ENCODE peak calls at places on chromosomes 2 and 18, in nine cellular contexts. S, O, R, M, J, Z, D, A and W are unnamed samples.

GRCh38 chr18:4636957-4637356 is 181.8 kb upstream of the DLGAP1 start:
- DNase-seq in S (no peak), O (no peak), R (no peak), M (no peak), J (no peak), Z (no peak), D (no peak), A (no peak), W (no peak)

GRCh38 chr2:26485725-26486418 is 7.9 kb upstream of the OTOF start:
- DNase-seq in S (no peak), O (no peak), R (no peak), M (no peak), J (no peak), Z (no peak), D (no peak), A (no peak), W (no peak)

GRCh38 chr2:173001664-173002604 is 73.7 kb upstream of the MAP3K20 start:
- DNase-seq in S (peak), O (no peak), R (no peak), M (no peak), J (no peak), Z (no peak), D (no peak), A (no peak), W (no peak)

GRCh38 chr2:62505109-62505508 is 886 bp downstream of the TMEM17 start:
- DNase-seq in S (no peak), O (peak), R (no peak), M (no peak), J (no peak), Z (no peak), D (no peak), A (peak), W (no peak)

GRCh38 chr2:200812122-200813022 is 662 bp downstream of the BZW1 start:
- DNase-seq in S (peak), O (no peak), R (peak), M (peak), J (peak), Z (peak), D (no peak), A (peak), W (no peak)

GRCh38 chr18:37946324-37946723 is 380.7 kb upstream of the CELF4 start:
- DNase-seq in S (no peak), O (no peak), R (no peak), M (no peak), J (no peak), Z (no peak), D (no peak), A (no peak), W (no peak)

GRCh38 chr18:26460449-26461091 is 87.8 kb downstream of the KCTD1 start:
- DNase-seq in S (no peak), O (no peak), R (no peak), M (no peak), J (no peak), Z (no peak), D (no peak), A (no peak), W (no peak)

GRCh38 chr18:70709720-70710119 is 420.9 kb downstream of the SOCS6 start:
- DNase-seq in S (no peak), O (no peak), R (no peak), M (no peak), J (no peak), Z (no peak), D (no peak), A (no peak), W (no peak)

GRCh38 chr18:23716516-23716915 is 27.3 kb downstream of the LAMA3 start:
- DNase-seq in S (no peak), O (peak), R (no peak), M (no peak), J (no peak), Z (peak), D (peak), A (no peak), W (peak)

GRCh38 chr2:53970095-53970897 is 497 bp downstream of the PSME4 start:
- DNase-seq in S (peak), O (no peak), R (no peak), M (peak), J (peak), Z (no peak), D (no peak), A (peak), W (no peak)

GRCh38 chr18:8948471-8949149 is 153.9 kb upstream of the NDUFV2 start:
- DNase-seq in S (no peak), O (peak), R (no peak), M (no peak), J (no peak), Z (peak), D (peak), A (peak), W (peak)

GRCh38 chr18:6357668-6358067 is 57.0 kb downstream of the L3MBTL4 start:
- DNase-seq in S (no peak), O (no peak), R (no peak), M (no peak), J (no peak), Z (no peak), D (no peak), A (no peak), W (no peak)

GRCh38 chr2:119517433-119517832 is 6.8 kb downstream of the SCTR start:
- DNase-seq in S (peak), O (peak), R (peak), M (peak), J (peak), Z (no peak), D (no peak), A (peak), W (no peak)

GRCh38 chr2:222609391-222609790 is 46.5 kb downstream of the FARSB start:
- DNase-seq in S (peak), O (no peak), R (no peak), M (no peak), J (no peak), Z (no peak), D (no peak), A (no peak), W (no peak)

GRCh38 chr2:241095594-241096290 is 6.3 kb downstream of the MTERF4 start:
- DNase-seq in S (no peak), O (no peak), R (no peak), M (peak), J (no peak), Z (no peak), D (no peak), A (no peak), W (no peak)

GRCh38 chr2:220188031-220188430 is 560.6 kb downstream of the SLC4A3 start:
- DNase-seq in S (no peak), O (peak), R (no peak), M (no peak), J (no peak), Z (no peak), D (no peak), A (no peak), W (no peak)

GRCh38 chr2:70687461-70687795 is 80.6 kb downstream of the ADD2 start:
- DNase-seq in S (no peak), O (no peak), R (no peak), M (no peak), J (no peak), Z (no peak), D (no peak), A (no peak), W (no peak)

GRCh38 chr2:164205347-164205746 is 415.9 kb downstream of the GRB14 start:
- DNase-seq in S (no peak), O (peak), R (no peak), M (no peak), J (no peak), Z (peak), D (peak), A (no peak), W (peak)

GRCh38 chr2:73386342-73386868 is 769 bp downstream of the ALMS1 start:
- DNase-seq in S (no peak), O (peak), R (peak), M (no peak), J (no peak), Z (no peak), D (no peak), A (no peak), W (no peak)

GRCh38 chr2:3662239-3662638 is 4.2 kb downstream of the ALLC start:
- DNase-seq in S (no peak), O (no peak), R (no peak), M (no peak), J (no peak), Z (no peak), D (no peak), A (no peak), W (no peak)

GRCh38 chr2:23484163-23484740 is 99.3 kb downstream of the KLHL29 start:
- DNase-seq in S (no peak), O (no peak), R (peak), M (no peak), J (no peak), Z (no peak), D (no peak), A (no peak), W (no peak)

GRCh38 chr2:46387292-46387691 is 90.1 kb downstream of the EPAS1 start:
- DNase-seq in S (no peak), O (no peak), R (no peak), M (no peak), J (no peak), Z (no peak), D (no peak), A (no peak), W (no peak)

GRCh38 chr2:127762846-127763245 is 48.1 kb downstream of the WDR33 start:
- DNase-seq in S (no peak), O (no peak), R (no peak), M (no peak), J (no peak), Z (no peak), D (peak), A (no peak), W (no peak)

GRCh38 chr2:203759692-203760365 is 53.4 kb downstream of the CD28 start:
- DNase-seq in S (no peak), O (no peak), R (no peak), M (no peak), J (no peak), Z (peak), D (peak), A (no peak), W (no peak)